ENCODE peak calls at places on chromosome 15, in five cellular contexts. One of them, this sample, is unnamed. For H3K4me1 and H3K9me3, the result is how much of the 10 kb centered on the place peaks cover.

GRCh38 chr15:90580946-90581345 is 51.2 kb downstream of the CRTC3 start:
- DNase-seq in Caco-2: no peak
- DNase-seq in Panc1: no peak
- DNase-seq in gastrocnemius medialis: no peak
- DNase-seq in adrenal gland: no peak
- DNase-seq in this sample: no peak

GRCh38 chr15:66644815-66645345 is 57.2 kb upstream of the SMAD6 start:
- DNase-seq in Panc1: no peak
- DNase-seq in Caco-2: no peak
- DNase-seq in adrenal gland: no peak
- DNase-seq in gastrocnemius medialis: no peak
- DNase-seq in this sample: no peak

GRCh38 chr15:35485411-35485810 is 60.6 kb downstream of the DPH6 start:
- DNase-seq in gastrocnemius medialis: no peak
- DNase-seq in adrenal gland: no peak
- DNase-seq in Panc1: no peak
- DNase-seq in Caco-2: no peak
- DNase-seq in this sample: no peak

GRCh38 chr15:101642361-101642760 is 9.8 kb downstream of the TM2D3 start:
- DNase-seq in Panc1: no peak
- DNase-seq in adrenal gland: no peak
- DNase-seq in Caco-2: no peak
- DNase-seq in gastrocnemius medialis: no peak
- DNase-seq in this sample: peak

GRCh38 chr15:62407216-62407615 is 242.1 kb upstream of the C2CD4B start:
- DNase-seq in Caco-2: no peak
- DNase-seq in adrenal gland: no peak
- DNase-seq in Panc1: no peak
- DNase-seq in gastrocnemius medialis: no peak
- DNase-seq in this sample: no peak

GRCh38 chr15:25691544-25692430 is 171.3 kb downstream of the ATP10A start:
- DNase-seq in Caco-2: peak
- DNase-seq in adrenal gland: no peak
- DNase-seq in gastrocnemius medialis: no peak
- DNase-seq in Panc1: no peak
- DNase-seq in this sample: peak

GRCh38 chr15:95086543-95087252 is 855.3 kb downstream of the MCTP2 start:
- DNase-seq in adrenal gland: no peak
- DNase-seq in Panc1: no peak
- DNase-seq in gastrocnemius medialis: no peak
- DNase-seq in Caco-2: no peak
- DNase-seq in this sample: no peak

GRCh38 chr15:41936649-41937567 is 35.4 kb downstream of the EHD4 start:
- DNase-seq in gastrocnemius medialis: no peak
- DNase-seq in adrenal gland: no peak
- DNase-seq in Panc1: no peak
- DNase-seq in Caco-2: no peak
- DNase-seq in this sample: no peak

GRCh38 chr15:67554580-67554979 is 12.1 kb downstream of the MAP2K5 start:
- DNase-seq in gastrocnemius medialis: no peak
- DNase-seq in Caco-2: no peak
- DNase-seq in adrenal gland: no peak
- DNase-seq in Panc1: no peak
- DNase-seq in this sample: no peak

GRCh38 chr15:39621210-39621609 is 40.3 kb downstream of the THBS1 start:
- DNase-seq in Caco-2: no peak
- DNase-seq in gastrocnemius medialis: no peak
- DNase-seq in adrenal gland: no peak
- DNase-seq in Panc1: no peak
- DNase-seq in this sample: peak

GRCh38 chr15:68528891-68529290 is 49.9 kb upstream of the CORO2B start:
- DNase-seq in gastrocnemius medialis: no peak
- DNase-seq in Caco-2: no peak
- DNase-seq in Panc1: no peak
- DNase-seq in adrenal gland: no peak
- DNase-seq in this sample: no peak

GRCh38 chr15:91915576-91915975 is 62.1 kb downstream of the SLCO3A1 start:
- DNase-seq in gastrocnemius medialis: no peak
- DNase-seq in adrenal gland: no peak
- DNase-seq in Panc1: no peak
- DNase-seq in Caco-2: no peak
- DNase-seq in this sample: no peak

GRCh38 chr15:86615816-86616215 is 536.1 kb downstream of the AGBL1 start:
- DNase-seq in Panc1: no peak
- DNase-seq in gastrocnemius medialis: no peak
- DNase-seq in adrenal gland: no peak
- DNase-seq in Caco-2: no peak
- DNase-seq in this sample: no peak

GRCh38 chr15:28110416-28110975 is 11.4 kb upstream of the OCA2 start:
- DNase-seq in Panc1: no peak
- DNase-seq in adrenal gland: no peak
- DNase-seq in Caco-2: no peak
- DNase-seq in gastrocnemius medialis: no peak
- DNase-seq in this sample: no peak

GRCh38 chr15:75200765-75201608 is 695 bp upstream of the C15orf39 start:
- DNase-seq in Caco-2: peak
- DNase-seq in gastrocnemius medialis: no peak
- DNase-seq in adrenal gland: no peak
- DNase-seq in Panc1: no peak
- DNase-seq in this sample: peak

GRCh38 chr15:69318033-69318432 is 19.3 kb downstream of the PAQR5 start:
- DNase-seq in adrenal gland: no peak
- DNase-seq in Caco-2: no peak
- DNase-seq in gastrocnemius medialis: no peak
- DNase-seq in Panc1: no peak
- DNase-seq in this sample: no peak

GRCh38 chr15:58830556-58830955 is 59.5 kb downstream of the MINDY2 start:
- DNase-seq in gastrocnemius medialis: no peak
- DNase-seq in adrenal gland: no peak
- DNase-seq in Panc1: no peak
- DNase-seq in Caco-2: no peak
- DNase-seq in this sample: no peak

GRCh38 chr15:41943543-41944312 is 28.6 kb downstream of the EHD4 start:
- DNase-seq in Panc1: no peak
- DNase-seq in gastrocnemius medialis: no peak
- DNase-seq in Caco-2: no peak
- DNase-seq in adrenal gland: no peak
- DNase-seq in this sample: no peak

GRCh38 chr15:100029045-100029444 is 295.8 kb upstream of the LYSMD4 start:
- DNase-seq in Panc1: no peak
- DNase-seq in Caco-2: no peak
- DNase-seq in adrenal gland: no peak
- DNase-seq in gastrocnemius medialis: no peak
- DNase-seq in this sample: no peak

GRCh38 chr15:92921215-92922131 is 21.3 kb downstream of the CHD2 start:
- DNase-seq in gastrocnemius medialis: no peak
- DNase-seq in adrenal gland: no peak
- DNase-seq in Panc1: no peak
- DNase-seq in Caco-2: no peak
- DNase-seq in this sample: no peak

GRCh38 chr15:56249080-56249479 is 5.4 kb upstream of the RFX7 start:
- DNase-seq in gastrocnemius medialis: no peak
- DNase-seq in adrenal gland: peak
- DNase-seq in Panc1: no peak
- DNase-seq in Caco-2: no peak
- DNase-seq in this sample: peak

GRCh38 chr15:58517682-58518525 is 86.1 kb downstream of the LIPC start:
- DNase-seq in gastrocnemius medialis: no peak
- DNase-seq in adrenal gland: no peak
- DNase-seq in Panc1: no peak
- DNase-seq in Caco-2: no peak
- DNase-seq in this sample: no peak

GRCh38 chr15:67937153-67937761 is 97.4 kb upstream of the RNU6-1 start:
- DNase-seq in adrenal gland: no peak
- DNase-seq in Panc1: no peak
- DNase-seq in gastrocnemius medialis: no peak
- DNase-seq in Caco-2: peak
- DNase-seq in this sample: no peak

GRCh38 chr15:70517194-70517590 is 246.2 kb downstream of the UACA start:
- DNase-seq in Panc1: no peak
- DNase-seq in adrenal gland: no peak
- DNase-seq in Caco-2: no peak
- DNase-seq in gastrocnemius medialis: no peak
- DNase-seq in this sample: no peak

GRCh38 chr15:47788685-47789084 is 71.4 kb downstream of the SEMA6D start:
- DNase-seq in adrenal gland: no peak
- DNase-seq in Caco-2: no peak
- DNase-seq in gastrocnemius medialis: no peak
- DNase-seq in Panc1: no peak
- DNase-seq in this sample: no peak

GRCh38 chr15:64068133-64068532 is 21.8 kb upstream of the DAPK2 start:
- DNase-seq in adrenal gland: no peak
- DNase-seq in Panc1: no peak
- DNase-seq in gastrocnemius medialis: no peak
- DNase-seq in Caco-2: no peak
- DNase-seq in this sample: no peak

GRCh38 chr15:64070965-64071851 is 22.4 kb downstream of the CIAO2A start:
- DNase-seq in adrenal gland: peak
- DNase-seq in Caco-2: no peak
- DNase-seq in Panc1: peak
- DNase-seq in gastrocnemius medialis: peak
- DNase-seq in this sample: no peak

GRCh38 chr15:64070106-64070505 is 23.5 kb downstream of the CIAO2A start:
- DNase-seq in Caco-2: no peak
- DNase-seq in gastrocnemius medialis: no peak
- DNase-seq in Panc1: no peak
- DNase-seq in adrenal gland: no peak
- DNase-seq in this sample: no peak

GRCh38 chr15:64071931-64072765 is 21.5 kb downstream of the CIAO2A start:
- DNase-seq in gastrocnemius medialis: no peak
- DNase-seq in adrenal gland: no peak
- DNase-seq in Caco-2: no peak
- DNase-seq in Panc1: no peak
- DNase-seq in this sample: no peak

DNA sequence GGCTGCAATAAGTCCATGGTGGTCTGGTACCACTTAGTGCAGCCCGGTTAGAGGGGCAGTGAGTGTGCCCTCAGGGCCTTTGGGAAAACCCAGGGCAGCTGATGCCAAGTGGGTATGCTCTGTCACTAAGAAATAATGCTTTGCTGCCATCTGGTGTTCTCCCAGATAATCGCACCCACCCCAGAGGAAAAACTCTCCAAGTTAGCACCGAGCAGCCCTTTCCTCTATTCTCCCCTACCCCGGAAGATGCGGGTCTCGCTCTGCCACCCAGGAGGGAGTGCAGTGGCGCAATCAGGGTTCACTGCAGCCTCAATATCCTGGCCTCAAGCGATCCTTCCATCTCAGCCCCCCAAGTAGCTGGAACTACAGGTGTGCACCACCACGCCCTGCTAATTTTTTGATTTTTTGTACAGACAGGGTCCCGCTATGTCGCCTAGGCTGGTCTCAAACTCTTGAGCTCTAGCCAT is 21.3 kb upstream of the DAPK2 start:
- DNase-seq in Panc1: no peak
- DNase-seq in adrenal gland: peak
- DNase-seq in gastrocnemius medialis: peak
- DNase-seq in Caco-2: peak
- DNase-seq in this sample: peak
- H3K4me3 ChIP-seq in Panc1: no peak
- H3K4me3 ChIP-seq in adrenal gland: no peak
- H3K4me3 ChIP-seq in gastrocnemius medialis: no peak
- H3K4me3 ChIP-seq in Caco-2: no peak
- H3K4me3 ChIP-seq in this sample: no peak

DNA sequence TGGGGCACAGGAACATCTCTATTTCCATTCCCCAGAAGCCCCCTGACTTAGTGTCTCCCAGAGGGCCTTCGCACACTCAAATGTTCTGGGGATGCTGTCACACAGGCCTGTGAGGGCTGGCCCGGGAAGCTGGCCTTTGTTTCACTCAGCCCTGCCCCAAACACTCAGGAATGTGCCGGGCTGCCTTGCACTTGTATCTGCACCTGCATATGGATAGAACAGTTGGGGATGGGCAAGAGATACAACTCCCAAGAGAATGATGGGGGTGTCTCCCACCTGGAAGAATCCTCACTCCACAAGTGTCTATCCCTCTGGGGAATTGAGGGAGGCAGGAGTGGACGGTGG is 7.1 kb upstream of the HAPLN3 start:
- DNase-seq in gastrocnemius medialis: no peak
- DNase-seq in Caco-2: no peak
- DNase-seq in Panc1: no peak
- DNase-seq in adrenal gland: no peak
- DNase-seq in this sample: no peak
- H3K4me1 ChIP-seq in gastrocnemius medialis: under half
- H3K4me1 ChIP-seq in Caco-2: under half
- H3K4me1 ChIP-seq in Panc1: half or more
- H3K4me1 ChIP-seq in adrenal gland: under half
- H3K4me1 ChIP-seq in this sample: under half

GRCh38 chr15:20644896-20645295 is 103.3 kb upstream of the GOLGA6L6 start:
- DNase-seq in Panc1: no peak
- DNase-seq in Caco-2: no peak
- DNase-seq in adrenal gland: no peak
- DNase-seq in gastrocnemius medialis: no peak
- DNase-seq in this sample: no peak

GRCh38 chr15:20644026-20644425 is 102.4 kb upstream of the GOLGA6L6 start:
- DNase-seq in Panc1: no peak
- DNase-seq in adrenal gland: no peak
- DNase-seq in gastrocnemius medialis: no peak
- DNase-seq in Caco-2: no peak
- DNase-seq in this sample: no peak

GRCh38 chr15:20645956-20646355 is 104.4 kb upstream of the GOLGA6L6 start:
- DNase-seq in Caco-2: no peak
- DNase-seq in adrenal gland: peak
- DNase-seq in Panc1: no peak
- DNase-seq in gastrocnemius medialis: peak
- DNase-seq in this sample: no peak

GRCh38 chr15:20643024-20643770 is 101.6 kb upstream of the GOLGA6L6 start:
- DNase-seq in Caco-2: no peak
- DNase-seq in adrenal gland: no peak
- DNase-seq in Panc1: no peak
- DNase-seq in gastrocnemius medialis: no peak
- DNase-seq in this sample: no peak

DNA sequence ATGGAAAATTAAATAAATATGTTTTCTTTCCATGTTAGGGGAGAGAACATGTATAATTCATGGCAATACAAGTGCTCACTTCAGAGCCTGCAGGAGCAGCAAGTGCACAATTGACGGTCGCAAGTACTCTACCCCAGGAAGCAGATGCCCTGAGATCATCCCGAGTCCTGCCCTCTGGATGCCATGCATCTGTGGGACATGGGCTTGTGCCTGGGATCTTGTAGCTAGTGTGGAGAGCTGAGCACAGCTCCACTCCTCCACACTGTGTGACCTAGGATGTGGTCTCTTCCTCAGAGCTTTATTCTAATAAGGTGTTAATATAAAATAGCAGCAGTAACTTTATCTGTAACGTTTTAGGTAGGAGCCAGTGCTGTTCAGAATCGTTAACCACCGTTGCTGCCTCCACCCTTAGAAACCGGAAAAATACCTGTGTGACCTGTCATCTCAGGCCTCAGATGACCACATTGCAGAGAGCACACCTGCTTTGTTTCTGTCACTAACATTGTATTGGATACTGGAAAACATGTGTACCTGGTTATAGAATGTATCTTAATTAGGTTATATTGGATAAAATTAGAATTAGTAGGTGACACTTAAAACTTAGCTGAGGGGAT is 105.0 kb upstream of the GOLGA6L6 start:
- DNase-seq in Panc1: no peak
- DNase-seq in gastrocnemius medialis: no peak
- DNase-seq in Caco-2: no peak
- DNase-seq in adrenal gland: no peak
- DNase-seq in this sample: no peak
- H3K9me3 ChIP-seq in Panc1: under half
- H3K9me3 ChIP-seq in gastrocnemius medialis: under half
- H3K9me3 ChIP-seq in Caco-2: under half
- H3K9me3 ChIP-seq in adrenal gland: under half
- H3K9me3 ChIP-seq in this sample: under half

GRCh38 chr15:73385205-73385604 is 16.4 kb upstream of the HCN4 start:
- DNase-seq in gastrocnemius medialis: no peak
- DNase-seq in adrenal gland: no peak
- DNase-seq in Panc1: no peak
- DNase-seq in Caco-2: no peak
- DNase-seq in this sample: no peak
- H3K4me3 ChIP-seq in gastrocnemius medialis: no peak
- H3K4me3 ChIP-seq in adrenal gland: no peak
- H3K4me3 ChIP-seq in Panc1: no peak
- H3K4me3 ChIP-seq in Caco-2: no peak
- H3K4me3 ChIP-seq in this sample: no peak

This sample was measured in SJCRH30.